ENCODE peak calls at places on chromosomes 7 and 10, in four cellular contexts. One of them, this sample, is unnamed. For H3K4me1, the result is how much of the 10 kb centered on the place peaks cover.

GRCh38 chr10:79347894-79348639 is 798 bp downstream of the PPIF start:
- DNase-seq in HCT116: peak
- DNase-seq in SK-N-SH: peak
- DNase-seq in neural progenitor cell: peak
- DNase-seq in this sample: peak

GRCh38 chr7:86999737-87000136 is 59.7 kb downstream of the ELAPOR2 start:
- DNase-seq in SK-N-SH: no peak
- DNase-seq in neural progenitor cell: no peak
- DNase-seq in HCT116: no peak
- DNase-seq in this sample: no peak

GRCh38 chr10:118101501-118101900 is 54.8 kb upstream of the RAB11FIP2 start:
- DNase-seq in HCT116: no peak
- DNase-seq in neural progenitor cell: no peak
- DNase-seq in SK-N-SH: no peak
- DNase-seq in this sample: no peak

GRCh38 chr10:113788604-113789083 is 37.2 kb downstream of the PLEKHS1 start:
- DNase-seq in HCT116: peak
- DNase-seq in neural progenitor cell: no peak
- DNase-seq in SK-N-SH: no peak
- DNase-seq in this sample: peak

GRCh38 chr7:2034291-2035201 is 198.2 kb downstream of the MAD1L1 start:
- DNase-seq in SK-N-SH: peak
- DNase-seq in neural progenitor cell: no peak
- DNase-seq in HCT116: no peak
- DNase-seq in this sample: no peak

GRCh38 chr10:79127151-79127961 is 58.6 kb downstream of the ZMIZ1 start:
- DNase-seq in neural progenitor cell: peak
- DNase-seq in SK-N-SH: no peak
- DNase-seq in HCT116: peak
- DNase-seq in this sample: peak

GRCh38 chr10:33106767-33107166 is 148.7 kb upstream of the ITGB1 start:
- DNase-seq in neural progenitor cell: peak
- DNase-seq in HCT116: no peak
- DNase-seq in SK-N-SH: no peak
- DNase-seq in this sample: no peak

GRCh38 chr7:112990619-112991018 is 96.0 kb downstream of the GPR85 start:
- DNase-seq in SK-N-SH: no peak
- DNase-seq in neural progenitor cell: no peak
- DNase-seq in HCT116: no peak
- DNase-seq in this sample: no peak

GRCh38 chr10:77869626-77870420 is 56.7 kb downstream of the DLG5 start:
- DNase-seq in SK-N-SH: no peak
- DNase-seq in neural progenitor cell: no peak
- DNase-seq in HCT116: no peak
- DNase-seq in this sample: no peak

GRCh38 chr7:116863168-116863670 is 832 bp downstream of the CAPZA2 start:
- DNase-seq in SK-N-SH: peak
- DNase-seq in HCT116: no peak
- DNase-seq in neural progenitor cell: peak
- DNase-seq in this sample: peak

GRCh38 chr10:101760510-101760909 is 15.4 kb downstream of the FGF8 start:
- DNase-seq in neural progenitor cell: no peak
- DNase-seq in HCT116: no peak
- DNase-seq in SK-N-SH: peak
- DNase-seq in this sample: no peak

GRCh38 chr10:7123719-7124118 is 287.1 kb downstream of the SFMBT2 start:
- DNase-seq in HCT116: no peak
- DNase-seq in neural progenitor cell: no peak
- DNase-seq in SK-N-SH: no peak
- DNase-seq in this sample: no peak

GRCh38 chr10:116099031-116099430 is 174.0 kb downstream of the GFRA1 start:
- DNase-seq in HCT116: no peak
- DNase-seq in SK-N-SH: no peak
- DNase-seq in neural progenitor cell: no peak
- DNase-seq in this sample: no peak

GRCh38 chr10:64408386-64409178 is 887.4 kb downstream of the REEP3 start:
- DNase-seq in HCT116: no peak
- DNase-seq in neural progenitor cell: no peak
- DNase-seq in SK-N-SH: no peak
- DNase-seq in this sample: no peak

GRCh38 chr7:22851140-22851539 is 28.5 kb upstream of the TOMM7 start:
- DNase-seq in HCT116: no peak
- DNase-seq in neural progenitor cell: no peak
- DNase-seq in SK-N-SH: no peak
- DNase-seq in this sample: no peak

GRCh38 chr7:16817536-16817935 is 12.7 kb upstream of the AGR2 start:
- DNase-seq in SK-N-SH: no peak
- DNase-seq in neural progenitor cell: no peak
- DNase-seq in HCT116: no peak
- DNase-seq in this sample: no peak

GRCh38 chr10:92886334-92886961 is 38.1 kb downstream of the EXOC6 start:
- DNase-seq in SK-N-SH: no peak
- DNase-seq in HCT116: no peak
- DNase-seq in neural progenitor cell: no peak
- DNase-seq in this sample: peak

GRCh38 chr10:9222917-9223316 is 1168.4 kb downstream of the GATA3 start:
- DNase-seq in SK-N-SH: peak
- DNase-seq in HCT116: no peak
- DNase-seq in neural progenitor cell: no peak
- DNase-seq in this sample: no peak

GRCh38 chr10:126062132-126063032 is 166.0 kb downstream of the FANK1 start:
- DNase-seq in SK-N-SH: no peak
- DNase-seq in HCT116: peak
- DNase-seq in neural progenitor cell: no peak
- DNase-seq in this sample: peak

GRCh38 chr7:73766556-73767229 is 3.4 kb downstream of the CLDN3 start:
- DNase-seq in HCT116: no peak
- DNase-seq in neural progenitor cell: peak
- DNase-seq in SK-N-SH: no peak
- DNase-seq in this sample: no peak

GRCh38 chr10:46526682-46527038 is 29.8 kb downstream of the GPRIN2 start:
- DNase-seq in SK-N-SH: peak
- DNase-seq in neural progenitor cell: no peak
- DNase-seq in HCT116: no peak
- DNase-seq in this sample: no peak

GRCh38 chr7:33418251-33418701 is 288.9 kb downstream of the BBS9 start:
- DNase-seq in SK-N-SH: no peak
- DNase-seq in neural progenitor cell: peak
- DNase-seq in HCT116: no peak
- DNase-seq in this sample: no peak

GRCh38 chr7:28724563-28724962 is 233.6 kb downstream of the TRIL start:
- DNase-seq in SK-N-SH: no peak
- DNase-seq in neural progenitor cell: no peak
- DNase-seq in HCT116: no peak
- DNase-seq in this sample: no peak

GRCh38 chr7:81956520-81956919 is 186.7 kb upstream of the HGF start:
- DNase-seq in HCT116: peak
- DNase-seq in neural progenitor cell: peak
- DNase-seq in SK-N-SH: peak
- DNase-seq in this sample: peak

GRCh38 chr10:99364125-99364524 is 35.0 kb downstream of the CNNM1 start:
- DNase-seq in neural progenitor cell: no peak
- DNase-seq in SK-N-SH: no peak
- DNase-seq in HCT116: no peak
- DNase-seq in this sample: no peak

GRCh38 chr10:27356738-27357137 is 116.1 kb upstream of the ACBD5 start:
- DNase-seq in HCT116: no peak
- DNase-seq in SK-N-SH: no peak
- DNase-seq in neural progenitor cell: no peak
- DNase-seq in this sample: no peak

GRCh38 chr7:142637240-142637639 is 112.0 kb upstream of the PRSS1 start:
- DNase-seq in neural progenitor cell: no peak
- DNase-seq in SK-N-SH: no peak
- DNase-seq in HCT116: no peak
- DNase-seq in this sample: no peak

GRCh38 chr10:49596836-49597235 is 13.3 kb upstream of the SLC18A3 start:
- DNase-seq in neural progenitor cell: no peak
- DNase-seq in SK-N-SH: no peak
- DNase-seq in HCT116: no peak
- DNase-seq in this sample: no peak

GRCh38 chr7:5643280-5643679 is 138.2 kb downstream of the RNF216 start:
- DNase-seq in neural progenitor cell: no peak
- DNase-seq in HCT116: no peak
- DNase-seq in SK-N-SH: no peak
- DNase-seq in this sample: no peak

GRCh38 chr7:71753959-71754652 is 622.2 kb downstream of the GALNT17 start:
- DNase-seq in neural progenitor cell: no peak
- DNase-seq in HCT116: no peak
- DNase-seq in SK-N-SH: no peak
- DNase-seq in this sample: no peak

GRCh38 chr7:138961159-138961558 is 20.0 kb downstream of the KIAA1549 start:
- DNase-seq in HCT116: no peak
- DNase-seq in SK-N-SH: no peak
- DNase-seq in neural progenitor cell: no peak
- DNase-seq in this sample: no peak

GRCh38 chr10:86960003-86960862 is 1.8 kb downstream of the SNCG start:
- DNase-seq in neural progenitor cell: peak
- DNase-seq in HCT116: peak
- DNase-seq in SK-N-SH: peak
- DNase-seq in this sample: peak
- TF ChIP-seq EZH2phosphoT487 in neural progenitor cell: no peak
- TF ChIP-seq EZH2phosphoT487 in HCT116: no peak
- TF ChIP-seq EZH2phosphoT487 in SK-N-SH: no peak
- TF ChIP-seq EZH2phosphoT487 in this sample: no peak

GRCh38 chr7:24709051-24709450 is 48.2 kb downstream of the GSDME start:
- DNase-seq in HCT116: no peak
- DNase-seq in SK-N-SH: no peak
- DNase-seq in neural progenitor cell: no peak
- DNase-seq in this sample: no peak

GRCh38 chr7:24708244-24708643 is 49.0 kb downstream of the GSDME start:
- DNase-seq in HCT116: no peak
- DNase-seq in SK-N-SH: no peak
- DNase-seq in neural progenitor cell: no peak
- DNase-seq in this sample: no peak

GRCh38 chr7:24713039-24713793 is 44.0 kb downstream of the GSDME start:
- DNase-seq in SK-N-SH: no peak
- DNase-seq in neural progenitor cell: no peak
- DNase-seq in HCT116: no peak
- DNase-seq in this sample: no peak

GRCh38 chr7:24706211-24707165 is 50.8 kb downstream of the GSDME start:
- DNase-seq in HCT116: no peak
- DNase-seq in neural progenitor cell: no peak
- DNase-seq in SK-N-SH: no peak
- DNase-seq in this sample: no peak

GRCh38 chr7:24709585-24710360 is 47.5 kb downstream of the GSDME start:
- DNase-seq in SK-N-SH: no peak
- DNase-seq in neural progenitor cell: peak
- DNase-seq in HCT116: no peak
- DNase-seq in this sample: no peak
- H3K4me1 ChIP-seq in SK-N-SH: under half
- H3K4me1 ChIP-seq in neural progenitor cell: under half
- H3K4me1 ChIP-seq in HCT116: under half
- H3K4me1 ChIP-seq in this sample: under half

GRCh38 chr10:121668336-121669009 is 70.2 kb upstream of the FGFR2 start:
- DNase-seq in HCT116: no peak
- DNase-seq in neural progenitor cell: peak
- DNase-seq in SK-N-SH: peak
- DNase-seq in this sample: peak
- TF ChIP-seq EZH2phosphoT487 in HCT116: no peak
- TF ChIP-seq EZH2phosphoT487 in neural progenitor cell: no peak
- TF ChIP-seq EZH2phosphoT487 in SK-N-SH: no peak
- TF ChIP-seq EZH2phosphoT487 in this sample: no peak

DNA sequence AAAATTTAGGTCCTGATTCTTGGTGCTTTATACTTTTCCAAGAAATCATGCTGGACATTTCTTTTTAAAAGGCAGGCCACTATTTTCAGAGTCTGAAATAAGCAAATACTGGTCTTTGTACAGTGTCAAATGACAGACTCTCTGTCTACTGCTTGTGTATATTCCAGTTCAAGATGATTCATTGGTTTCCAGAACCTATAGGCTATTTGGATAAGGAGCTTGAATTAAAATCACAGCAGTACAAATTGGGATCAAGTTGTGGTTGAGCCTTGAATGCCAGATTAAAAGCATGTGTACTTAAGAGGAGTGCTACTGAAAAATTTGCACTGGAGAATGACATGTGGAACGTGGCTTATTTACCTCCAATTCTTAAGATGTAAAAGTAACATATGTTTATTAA is 10.7 kb downstream of the KMT2E start:
- DNase-seq in HCT116: no peak
- DNase-seq in neural progenitor cell: no peak
- DNase-seq in SK-N-SH: no peak
- DNase-seq in this sample: no peak
- H3K4me1 ChIP-seq in HCT116: under half
- H3K4me1 ChIP-seq in neural progenitor cell: under half
- H3K4me1 ChIP-seq in SK-N-SH: under half
- H3K4me1 ChIP-seq in this sample: under half

GRCh38 chr7:42886129-42886528 is 25.7 kb downstream of the C7orf25 start:
- DNase-seq in HCT116: no peak
- DNase-seq in neural progenitor cell: no peak
- DNase-seq in SK-N-SH: peak
- DNase-seq in this sample: no peak
- TF ChIP-seq EZH2phosphoT487 in HCT116: no peak
- TF ChIP-seq EZH2phosphoT487 in neural progenitor cell: no peak
- TF ChIP-seq EZH2phosphoT487 in SK-N-SH: no peak
- TF ChIP-seq EZH2phosphoT487 in this sample: no peak

This sample was measured in hepatocyte.